ENCODE peak calls at places on chromosomes 6 and 20, in nine cellular contexts. U is HCT116, G is psoas muscle, H is testis, M is AG10803, K is neural crest cell, W is heart left ventricle, F is right lobe of liver, D is astrocyte of the cerebellum. E is an unnamed sample.

GRCh38 chr6:13357551-13358075 is 29.3 kb upstream of the TBC1D7 start:
- DNase-seq in U (no peak), G (no peak), H (no peak), M (peak; percentile 68), K (peak; percentile 5), W (no peak), F (no peak), D (peak; percentile 73), E (no peak)

GRCh38 chr6:49919935-49920644 is 43.9 kb downstream of the DEFB114 start:
- DNase-seq in U (no peak), G (no peak), H (no peak), M (no peak), K (no peak), W (no peak), F (no peak), D (no peak), E (no peak)

GRCh38 chr6:133040025-133040838 is 200.9 kb upstream of the EYA4 start:
- DNase-seq in U (peak; percentile 16), G (no peak), H (peak; percentile 18), M (peak; percentile 1), K (peak; percentile 18), W (no peak), F (no peak), D (peak; percentile 18), E (no peak)

GRCh38 chr6:87333591-87334181 is 4.6 kb upstream of the GJB7 start:
- DNase-seq in U (no peak), G (no peak), H (no peak), M (peak; percentile 53), K (no peak), W (peak; percentile 27), F (no peak), D (no peak), E (no peak)

GRCh38 chr6:4986999-4987398 is 16.8 kb downstream of the RPP40 start:
- DNase-seq in U (no peak), G (no peak), H (no peak), M (no peak), K (no peak), W (no peak), F (no peak), D (no peak), E (no peak)

GRCh38 chr6:127938701-127939100 is 37.8 kb upstream of the THEMIS start:
- DNase-seq in U (peak; percentile 6), G (no peak), H (no peak), M (peak; percentile 70), K (no peak), W (no peak), F (no peak), D (peak; percentile 16), E (no peak)

GRCh38 chr20:33477386-33478234 is 12.3 kb upstream of the CBFA2T2 start:
- DNase-seq in U (no peak), G (no peak), H (no peak), M (no peak), K (no peak), W (no peak), F (peak; percentile 14), D (no peak), E (no peak)

GRCh38 chr6:39228111-39228971 is 934 bp downstream of the KCNK5 start:
- DNase-seq in U (no peak), G (no peak), H (no peak), M (no peak), K (no peak), W (no peak), F (peak; percentile 51), D (no peak), E (no peak)

GRCh38 chr6:90859612-90860011 is 272.7 kb upstream of the MAP3K7 start:
- DNase-seq in U (no peak), G (no peak), H (no peak), M (no peak), K (no peak), W (no peak), F (no peak), D (no peak), E (no peak)

GRCh38 chr6:16331328-16332174 is 93.2 kb downstream of the GMPR start:
- DNase-seq in U (no peak), G (peak; percentile 86), H (peak; percentile 83), M (peak; percentile 83), K (peak; percentile 63), W (peak; percentile 71), F (peak; percentile 68), D (peak; percentile 68), E (peak; percentile 63)

GRCh38 chr6:138004423-138005287 is 102.6 kb downstream of the PERP start:
- DNase-seq in U (peak; percentile 32), G (no peak), H (peak; percentile 25), M (peak; percentile 23), K (no peak), W (no peak), F (no peak), D (no peak), E (no peak)

GRCh38 chr6:126661646-126662045 is 321.7 kb downstream of the CENPW start:
- DNase-seq in U (no peak), G (no peak), H (no peak), M (peak; percentile 91), K (no peak), W (no peak), F (no peak), D (peak; percentile 5), E (no peak)

GRCh38 chr6:131136021-131136847 is 967 bp downstream of the AKAP7 start:
- DNase-seq in U (no peak), G (no peak), H (peak; percentile 48), M (peak; percentile 28), K (no peak), W (no peak), F (no peak), D (peak; percentile 11), E (no peak)

GRCh38 chr6:122405417-122405816 is 6.0 kb downstream of the HSF2 start:
- DNase-seq in U (no peak), G (no peak), H (no peak), M (peak; percentile 9), K (no peak), W (no peak), F (no peak), D (no peak), E (no peak)
- TF ChIP-seq CTCF in U (no peak), G (peak; percentile 25), H (no peak), M (peak; percentile 28), K (peak; percentile 29), W (no peak), F (no peak), D (no peak), E (no peak)

GRCh38 chr6:3240595-3240994 is 13.1 kb upstream of the TUBB2B start:
- DNase-seq in U (no peak), G (no peak), H (no peak), M (no peak), K (no peak), W (no peak), F (no peak), D (no peak), E (no peak)

GRCh38 chr6:3235486-3235885 is 8.0 kb upstream of the TUBB2B start:
- DNase-seq in U (no peak), G (no peak), H (no peak), M (no peak), K (no peak), W (no peak), F (no peak), D (no peak), E (no peak)

GRCh38 chr6:3235969-3236368 is 8.5 kb upstream of the TUBB2B start:
- DNase-seq in U (no peak), G (no peak), H (no peak), M (no peak), K (no peak), W (no peak), F (no peak), D (no peak), E (no peak)

GRCh38 chr6:3237761-3238662 is 10.6 kb upstream of the TUBB2B start:
- DNase-seq in U (no peak), G (no peak), H (no peak), M (peak; percentile 26), K (no peak), W (no peak), F (no peak), D (no peak), E (peak; percentile 11)

DNA sequence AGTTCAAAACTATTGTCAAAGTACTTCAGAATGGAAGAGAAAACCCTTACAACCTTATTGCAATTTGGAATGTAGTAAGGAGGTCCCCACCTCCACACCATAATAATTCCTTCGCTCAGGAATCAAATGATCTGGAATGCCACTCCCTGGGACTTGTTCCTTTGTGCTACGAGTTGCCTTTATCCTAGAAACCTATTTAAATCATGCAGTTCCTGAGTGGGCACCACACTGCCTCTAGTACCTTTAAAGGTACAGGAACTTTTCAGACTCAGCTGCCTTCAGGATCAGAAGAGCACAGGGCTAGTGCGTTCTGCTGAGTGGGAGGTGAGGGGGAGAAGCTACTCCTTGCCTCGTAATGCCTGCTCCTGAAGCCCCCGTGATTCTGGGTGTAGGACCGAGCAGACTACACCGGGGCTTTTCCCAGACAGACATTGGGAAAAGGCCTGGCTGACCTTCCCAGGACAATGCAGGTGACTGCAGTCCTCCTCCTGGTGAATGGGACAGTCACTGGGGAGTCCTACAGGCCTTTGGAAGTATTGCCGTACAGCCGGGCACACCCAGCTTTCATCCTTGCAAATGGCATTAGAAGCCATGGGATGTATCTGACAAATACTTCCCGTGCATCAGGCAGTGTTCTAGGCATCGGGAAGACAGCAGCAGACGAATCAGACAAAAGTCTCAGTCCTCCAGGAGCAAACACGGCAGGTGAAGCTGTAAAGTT is 11.8 kb upstream of the TUBB2B start:
- DNase-seq in U (peak; percentile 49), G (no peak), H (no peak), M (no peak), K (no peak), W (no peak), F (no peak), D (no peak), E (no peak)
- TF ChIP-seq CTCF in U (no peak), G (no peak), H (no peak), M (peak; percentile 14), K (peak; percentile 51), W (no peak), F (no peak), D (peak; percentile 26), E (no peak)

DNA sequence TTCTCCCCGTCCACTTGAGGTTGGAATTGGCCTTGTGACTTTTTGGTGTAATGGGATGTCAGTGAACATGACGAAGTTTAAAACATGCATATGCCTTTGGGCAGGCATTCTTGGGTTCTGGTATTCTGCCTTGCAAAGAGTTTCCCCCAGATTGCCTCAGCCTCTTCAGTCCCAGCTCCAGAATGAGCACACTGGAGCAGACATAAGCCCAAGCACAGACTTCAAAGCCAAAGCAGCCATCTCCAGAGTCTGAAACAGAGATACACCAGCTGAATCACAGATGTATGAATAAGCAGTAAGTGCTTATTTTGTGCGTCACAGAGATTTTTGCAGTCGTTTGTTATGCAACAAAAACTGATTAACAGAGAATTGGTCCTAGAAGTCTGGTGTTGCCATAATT is 546.0 kb downstream of the FRK start:
- DNase-seq in U (no peak), G (no peak), H (no peak), M (peak; percentile 96), K (no peak), W (no peak), F (no peak), D (no peak), E (no peak)
- TF ChIP-seq CTCF in U (no peak), G (no peak), H (no peak), M (no peak), K (no peak), W (no peak), F (no peak), D (no peak), E (no peak)

DNA sequence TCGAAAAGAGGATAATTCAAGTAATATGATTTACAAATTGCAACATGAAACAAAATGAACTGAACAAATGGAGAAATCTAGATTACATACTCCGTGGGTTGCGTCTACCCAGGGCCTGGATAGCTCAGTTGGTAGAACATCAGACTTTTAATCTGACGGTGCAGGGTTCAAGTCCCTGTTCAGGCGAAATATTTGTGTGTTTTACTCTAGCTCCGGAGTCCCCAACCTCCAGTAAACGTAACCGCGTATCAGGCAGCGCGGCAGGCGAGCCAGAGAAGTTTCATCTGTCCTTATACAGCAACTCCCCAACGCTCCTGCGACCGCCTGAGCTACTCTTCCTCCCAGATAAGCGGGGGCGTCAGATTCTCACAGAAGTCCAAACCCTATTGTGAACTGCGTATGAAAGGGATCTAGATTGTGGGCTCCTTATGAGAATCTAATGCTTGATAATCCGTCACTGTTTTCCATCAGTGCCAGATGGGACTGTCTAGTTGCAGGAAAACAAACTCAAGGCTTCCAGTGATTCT is 176.1 kb downstream of the TRIM27 start:
- DNase-seq in U (peak; percentile 90), G (no peak), H (peak; percentile 29), M (peak; percentile 71), K (peak; percentile 5), W (no peak), F (no peak), D (no peak), E (no peak)
- TF ChIP-seq CTCF in U (no peak), G (no peak), H (no peak), M (no peak), K (no peak), W (no peak), F (no peak), D (no peak), E (no peak)